ENCODE peak calls at places on chromosome 6, in nine cellular contexts. One of them, this sample, is unnamed.

GRCh38 chr6:54076159-54076789 is 35.0 kb upstream of the MLIP start:
- DNase-seq in A673: no peak
- DNase-seq in NCI-H1417: no peak
- DNase-seq in Panc1: no peak
- DNase-seq in left ventricle myocardium inferior: no peak
- DNase-seq in SK-MEL-5: no peak
- DNase-seq in stimulated activated CD4-positive, alpha-beta T cell treated with anti-CD3 and anti-CD28 coated beads, Interleukin-4, amount 100 ng/mL, for 4 hours: no peak
- DNase-seq in small intestine: no peak
- DNase-seq in choroid plexus epithelial cell: no peak
- DNase-seq in this sample: no peak

GRCh38 chr6:65545920-65546319 is 161.1 kb downstream of the EYS start:
- DNase-seq in NCI-H1417: no peak
- DNase-seq in Panc1: no peak
- DNase-seq in small intestine: no peak
- DNase-seq in A673: no peak
- DNase-seq in SK-MEL-5: peak
- DNase-seq in choroid plexus epithelial cell: peak
- DNase-seq in left ventricle myocardium inferior: no peak
- DNase-seq in stimulated activated CD4-positive, alpha-beta T cell treated with anti-CD3 and anti-CD28 coated beads, Interleukin-4, amount 100 ng/mL, for 4 hours: no peak
- DNase-seq in this sample: no peak

GRCh38 chr6:160128879-160129516 is 7.4 kb downstream of the SLC22A1 start:
- DNase-seq in SK-MEL-5: no peak
- DNase-seq in A673: no peak
- DNase-seq in NCI-H1417: no peak
- DNase-seq in small intestine: no peak
- DNase-seq in left ventricle myocardium inferior: no peak
- DNase-seq in stimulated activated CD4-positive, alpha-beta T cell treated with anti-CD3 and anti-CD28 coated beads, Interleukin-4, amount 100 ng/mL, for 4 hours: no peak
- DNase-seq in choroid plexus epithelial cell: no peak
- DNase-seq in Panc1: no peak
- DNase-seq in this sample: no peak

GRCh38 chr6:16698163-16698533 is 63.1 kb downstream of the ATXN1 start:
- DNase-seq in SK-MEL-5: no peak
- DNase-seq in left ventricle myocardium inferior: no peak
- DNase-seq in choroid plexus epithelial cell: no peak
- DNase-seq in small intestine: no peak
- DNase-seq in A673: no peak
- DNase-seq in Panc1: no peak
- DNase-seq in NCI-H1417: peak
- DNase-seq in stimulated activated CD4-positive, alpha-beta T cell treated with anti-CD3 and anti-CD28 coated beads, Interleukin-4, amount 100 ng/mL, for 4 hours: no peak
- DNase-seq in this sample: no peak

GRCh38 chr6:5506149-5506548 is 244.8 kb downstream of the FARS2 start:
- DNase-seq in left ventricle myocardium inferior: no peak
- DNase-seq in A673: no peak
- DNase-seq in small intestine: no peak
- DNase-seq in SK-MEL-5: no peak
- DNase-seq in stimulated activated CD4-positive, alpha-beta T cell treated with anti-CD3 and anti-CD28 coated beads, Interleukin-4, amount 100 ng/mL, for 4 hours: no peak
- DNase-seq in choroid plexus epithelial cell: no peak
- DNase-seq in NCI-H1417: no peak
- DNase-seq in Panc1: no peak
- DNase-seq in this sample: no peak

GRCh38 chr6:141685416-141685815 is 447.3 kb upstream of the GJE1 start:
- DNase-seq in Panc1: no peak
- DNase-seq in NCI-H1417: no peak
- DNase-seq in left ventricle myocardium inferior: no peak
- DNase-seq in A673: no peak
- DNase-seq in stimulated activated CD4-positive, alpha-beta T cell treated with anti-CD3 and anti-CD28 coated beads, Interleukin-4, amount 100 ng/mL, for 4 hours: no peak
- DNase-seq in small intestine: no peak
- DNase-seq in choroid plexus epithelial cell: peak
- DNase-seq in SK-MEL-5: no peak
- DNase-seq in this sample: no peak

GRCh38 chr6:6834356-6835342 is 246.1 kb downstream of the LY86 start:
- DNase-seq in Panc1: no peak
- DNase-seq in choroid plexus epithelial cell: no peak
- DNase-seq in left ventricle myocardium inferior: no peak
- DNase-seq in A673: no peak
- DNase-seq in NCI-H1417: peak
- DNase-seq in stimulated activated CD4-positive, alpha-beta T cell treated with anti-CD3 and anti-CD28 coated beads, Interleukin-4, amount 100 ng/mL, for 4 hours: no peak
- DNase-seq in small intestine: peak
- DNase-seq in SK-MEL-5: no peak
- DNase-seq in this sample: no peak

GRCh38 chr6:35036828-35037095 is 104.4 kb downstream of the TCP11 start:
- DNase-seq in stimulated activated CD4-positive, alpha-beta T cell treated with anti-CD3 and anti-CD28 coated beads, Interleukin-4, amount 100 ng/mL, for 4 hours: no peak
- DNase-seq in Panc1: no peak
- DNase-seq in choroid plexus epithelial cell: no peak
- DNase-seq in A673: no peak
- DNase-seq in NCI-H1417: peak
- DNase-seq in SK-MEL-5: no peak
- DNase-seq in small intestine: no peak
- DNase-seq in left ventricle myocardium inferior: no peak
- DNase-seq in this sample: no peak

GRCh38 chr6:52312461-52312860 is 27.9 kb upstream of the MCM3 start:
- DNase-seq in Panc1: no peak
- DNase-seq in stimulated activated CD4-positive, alpha-beta T cell treated with anti-CD3 and anti-CD28 coated beads, Interleukin-4, amount 100 ng/mL, for 4 hours: no peak
- DNase-seq in left ventricle myocardium inferior: no peak
- DNase-seq in NCI-H1417: no peak
- DNase-seq in A673: no peak
- DNase-seq in SK-MEL-5: peak
- DNase-seq in choroid plexus epithelial cell: no peak
- DNase-seq in small intestine: no peak
- DNase-seq in this sample: no peak

GRCh38 chr6:2959909-2960719 is 11.3 kb downstream of the SERPINB6 start:
- DNase-seq in left ventricle myocardium inferior: no peak
- DNase-seq in choroid plexus epithelial cell: peak
- DNase-seq in A673: no peak
- DNase-seq in Panc1: no peak
- DNase-seq in stimulated activated CD4-positive, alpha-beta T cell treated with anti-CD3 and anti-CD28 coated beads, Interleukin-4, amount 100 ng/mL, for 4 hours: no peak
- DNase-seq in small intestine: no peak
- DNase-seq in SK-MEL-5: no peak
- DNase-seq in NCI-H1417: no peak
- DNase-seq in this sample: no peak

GRCh38 chr6:106101466-106101865 is 15.3 kb downstream of the PRDM1 start:
- DNase-seq in SK-MEL-5: no peak
- DNase-seq in stimulated activated CD4-positive, alpha-beta T cell treated with anti-CD3 and anti-CD28 coated beads, Interleukin-4, amount 100 ng/mL, for 4 hours: no peak
- DNase-seq in left ventricle myocardium inferior: no peak
- DNase-seq in A673: no peak
- DNase-seq in small intestine: no peak
- DNase-seq in Panc1: no peak
- DNase-seq in choroid plexus epithelial cell: no peak
- DNase-seq in NCI-H1417: no peak
- DNase-seq in this sample: no peak

GRCh38 chr6:135474362-135474761 is 23.2 kb downstream of the AHI1 start:
- DNase-seq in stimulated activated CD4-positive, alpha-beta T cell treated with anti-CD3 and anti-CD28 coated beads, Interleukin-4, amount 100 ng/mL, for 4 hours: no peak
- DNase-seq in left ventricle myocardium inferior: no peak
- DNase-seq in Panc1: no peak
- DNase-seq in choroid plexus epithelial cell: no peak
- DNase-seq in small intestine: no peak
- DNase-seq in NCI-H1417: no peak
- DNase-seq in SK-MEL-5: no peak
- DNase-seq in A673: no peak
- DNase-seq in this sample: no peak

GRCh38 chr6:149032599-149033405 is 284.7 kb upstream of the TAB2 start:
- DNase-seq in SK-MEL-5: no peak
- DNase-seq in NCI-H1417: no peak
- DNase-seq in A673: peak
- DNase-seq in Panc1: no peak
- DNase-seq in left ventricle myocardium inferior: no peak
- DNase-seq in small intestine: no peak
- DNase-seq in choroid plexus epithelial cell: peak
- DNase-seq in stimulated activated CD4-positive, alpha-beta T cell treated with anti-CD3 and anti-CD28 coated beads, Interleukin-4, amount 100 ng/mL, for 4 hours: peak
- DNase-seq in this sample: no peak

GRCh38 chr6:84601366-84601765 is 163.0 kb downstream of the TBX18 start:
- DNase-seq in A673: no peak
- DNase-seq in small intestine: no peak
- DNase-seq in choroid plexus epithelial cell: no peak
- DNase-seq in SK-MEL-5: no peak
- DNase-seq in left ventricle myocardium inferior: no peak
- DNase-seq in Panc1: no peak
- DNase-seq in stimulated activated CD4-positive, alpha-beta T cell treated with anti-CD3 and anti-CD28 coated beads, Interleukin-4, amount 100 ng/mL, for 4 hours: no peak
- DNase-seq in NCI-H1417: no peak
- DNase-seq in this sample: no peak

This sample was measured in caudate nucleus.